ENCODE peak calls at places on chromosomes 12 and 14, in nine cellular contexts. One of them, this sample, is unnamed.

GRCh38 chr12:88142610-88142991 is 494 bp downstream of the TMTC3 start:
- DNase-seq in mucosa of descending colon: peak; percentile 57
- DNase-seq in NCI-H2171 treated with DMSO at 0.1 percent for 48 hours: peak; percentile 58
- DNase-seq in stimulated activated naive B cell treated with anti-CD40 and anti-IgM and Interleukin-4, amounts not matched to agents 10 μg/mL and 1 μg/mL and 100 μg/mL, for 72 hours: no peak
- DNase-seq in AG08395: no peak
- DNase-seq in erythroblast: no peak
- DNase-seq in NCI-H460: no peak
- DNase-seq in NCI-H1930: no peak
- DNase-seq in CMK: no peak
- DNase-seq in this sample: peak; percentile 37

GRCh38 chr12:113900711-113901110 is 65.4 kb downstream of the RBM19 start:
- DNase-seq in mucosa of descending colon: no peak
- DNase-seq in NCI-H2171 treated with DMSO at 0.1 percent for 48 hours: no peak
- DNase-seq in stimulated activated naive B cell treated with anti-CD40 and anti-IgM and Interleukin-4, amounts not matched to agents 10 μg/mL and 1 μg/mL and 100 μg/mL, for 72 hours: no peak
- DNase-seq in AG08395: no peak
- DNase-seq in erythroblast: no peak
- DNase-seq in NCI-H460: no peak
- DNase-seq in NCI-H1930: no peak
- DNase-seq in CMK: no peak
- DNase-seq in this sample: no peak

GRCh38 chr14:103528158-103528511 is 861 bp upstream of the TRMT61A start:
- DNase-seq in mucosa of descending colon: peak; percentile 75
- DNase-seq in NCI-H2171 treated with DMSO at 0.1 percent for 48 hours: peak; percentile 31
- DNase-seq in stimulated activated naive B cell treated with anti-CD40 and anti-IgM and Interleukin-4, amounts not matched to agents 10 μg/mL and 1 μg/mL and 100 μg/mL, for 72 hours: no peak
- DNase-seq in AG08395: no peak
- DNase-seq in erythroblast: no peak
- DNase-seq in NCI-H460: no peak
- DNase-seq in NCI-H1930: no peak
- DNase-seq in CMK: no peak
- DNase-seq in this sample: no peak

GRCh38 chr14:33271216-33271615 is 332.5 kb downstream of the NPAS3 start:
- DNase-seq in mucosa of descending colon: no peak
- DNase-seq in NCI-H2171 treated with DMSO at 0.1 percent for 48 hours: no peak
- DNase-seq in stimulated activated naive B cell treated with anti-CD40 and anti-IgM and Interleukin-4, amounts not matched to agents 10 μg/mL and 1 μg/mL and 100 μg/mL, for 72 hours: no peak
- DNase-seq in AG08395: no peak
- DNase-seq in erythroblast: no peak
- DNase-seq in NCI-H460: no peak
- DNase-seq in NCI-H1930: no peak
- DNase-seq in CMK: no peak
- DNase-seq in this sample: no peak

GRCh38 chr12:76802060-76802459 is 38.1 kb downstream of the ZDHHC17 start:
- DNase-seq in mucosa of descending colon: no peak
- DNase-seq in NCI-H2171 treated with DMSO at 0.1 percent for 48 hours: no peak
- DNase-seq in stimulated activated naive B cell treated with anti-CD40 and anti-IgM and Interleukin-4, amounts not matched to agents 10 μg/mL and 1 μg/mL and 100 μg/mL, for 72 hours: no peak
- DNase-seq in AG08395: no peak
- DNase-seq in erythroblast: no peak
- DNase-seq in NCI-H460: no peak
- DNase-seq in NCI-H1930: no peak
- DNase-seq in CMK: no peak
- DNase-seq in this sample: no peak

GRCh38 chr12:19248929-19249602 is 119.5 kb downstream of the PLEKHA5 start:
- DNase-seq in mucosa of descending colon: no peak
- DNase-seq in NCI-H2171 treated with DMSO at 0.1 percent for 48 hours: no peak
- DNase-seq in stimulated activated naive B cell treated with anti-CD40 and anti-IgM and Interleukin-4, amounts not matched to agents 10 μg/mL and 1 μg/mL and 100 μg/mL, for 72 hours: no peak
- DNase-seq in AG08395: peak; percentile 32
- DNase-seq in erythroblast: no peak
- DNase-seq in NCI-H460: peak; percentile 58
- DNase-seq in NCI-H1930: no peak
- DNase-seq in CMK: no peak
- DNase-seq in this sample: no peak

GRCh38 chr12:92717202-92717601 is 14.4 kb downstream of the PLEKHG7 start:
- DNase-seq in mucosa of descending colon: no peak
- DNase-seq in NCI-H2171 treated with DMSO at 0.1 percent for 48 hours: no peak
- DNase-seq in stimulated activated naive B cell treated with anti-CD40 and anti-IgM and Interleukin-4, amounts not matched to agents 10 μg/mL and 1 μg/mL and 100 μg/mL, for 72 hours: no peak
- DNase-seq in AG08395: peak; percentile 31
- DNase-seq in erythroblast: no peak
- DNase-seq in NCI-H460: no peak
- DNase-seq in NCI-H1930: no peak
- DNase-seq in CMK: no peak
- DNase-seq in this sample: no peak

GRCh38 chr14:69615471-69616407 is 4.3 kb downstream of the SUSD6 start:
- DNase-seq in mucosa of descending colon: peak; percentile 48
- DNase-seq in NCI-H2171 treated with DMSO at 0.1 percent for 48 hours: peak; percentile 90
- DNase-seq in stimulated activated naive B cell treated with anti-CD40 and anti-IgM and Interleukin-4, amounts not matched to agents 10 μg/mL and 1 μg/mL and 100 μg/mL, for 72 hours: peak; percentile 78
- DNase-seq in AG08395: peak; percentile 69
- DNase-seq in erythroblast: peak; percentile 73
- DNase-seq in NCI-H460: no peak
- DNase-seq in NCI-H1930: no peak
- DNase-seq in CMK: no peak
- DNase-seq in this sample: peak; percentile 73

GRCh38 chr14:23017091-23017490 is 7.1 kb upstream of the C14orf93 start:
- DNase-seq in mucosa of descending colon: no peak
- DNase-seq in NCI-H2171 treated with DMSO at 0.1 percent for 48 hours: no peak
- DNase-seq in stimulated activated naive B cell treated with anti-CD40 and anti-IgM and Interleukin-4, amounts not matched to agents 10 μg/mL and 1 μg/mL and 100 μg/mL, for 72 hours: no peak
- DNase-seq in AG08395: no peak
- DNase-seq in erythroblast: no peak
- DNase-seq in NCI-H460: no peak
- DNase-seq in NCI-H1930: no peak
- DNase-seq in CMK: no peak
- DNase-seq in this sample: no peak

GRCh38 chr12:110874351-110874750 is 27.6 kb downstream of the CCDC63 start:
- DNase-seq in mucosa of descending colon: no peak
- DNase-seq in NCI-H2171 treated with DMSO at 0.1 percent for 48 hours: no peak
- DNase-seq in stimulated activated naive B cell treated with anti-CD40 and anti-IgM and Interleukin-4, amounts not matched to agents 10 μg/mL and 1 μg/mL and 100 μg/mL, for 72 hours: no peak
- DNase-seq in AG08395: no peak
- DNase-seq in erythroblast: no peak
- DNase-seq in NCI-H460: no peak
- DNase-seq in NCI-H1930: no peak
- DNase-seq in CMK: no peak
- DNase-seq in this sample: no peak

GRCh38 chr14:106789318-106789717 is 1262.9 kb downstream of the TMEM121 start:
- DNase-seq in mucosa of descending colon: no peak
- DNase-seq in NCI-H2171 treated with DMSO at 0.1 percent for 48 hours: no peak
- DNase-seq in stimulated activated naive B cell treated with anti-CD40 and anti-IgM and Interleukin-4, amounts not matched to agents 10 μg/mL and 1 μg/mL and 100 μg/mL, for 72 hours: no peak
- DNase-seq in AG08395: no peak
- DNase-seq in erythroblast: no peak
- DNase-seq in NCI-H460: no peak
- DNase-seq in NCI-H1930: no peak
- DNase-seq in CMK: no peak
- DNase-seq in this sample: no peak

GRCh38 chr12:120709976-120710804 is at the start of gene UNC119B:
- DNase-seq in mucosa of descending colon: peak; percentile 82
- DNase-seq in NCI-H2171 treated with DMSO at 0.1 percent for 48 hours: peak; percentile 46
- DNase-seq in stimulated activated naive B cell treated with anti-CD40 and anti-IgM and Interleukin-4, amounts not matched to agents 10 μg/mL and 1 μg/mL and 100 μg/mL, for 72 hours: peak; percentile 39
- DNase-seq in AG08395: peak; percentile 85
- DNase-seq in erythroblast: peak; percentile 68
- DNase-seq in NCI-H460: peak; percentile 47
- DNase-seq in NCI-H1930: peak; percentile 13
- DNase-seq in CMK: no peak
- DNase-seq in this sample: peak; percentile 73

GRCh38 chr12:94650143-94651056 is at the start of gene TMCC3:
- DNase-seq in mucosa of descending colon: peak; percentile 79
- DNase-seq in NCI-H2171 treated with DMSO at 0.1 percent for 48 hours: peak; percentile 41
- DNase-seq in stimulated activated naive B cell treated with anti-CD40 and anti-IgM and Interleukin-4, amounts not matched to agents 10 μg/mL and 1 μg/mL and 100 μg/mL, for 72 hours: no peak
- DNase-seq in AG08395: peak; percentile 15
- DNase-seq in erythroblast: peak; percentile 16
- DNase-seq in NCI-H460: no peak
- DNase-seq in NCI-H1930: no peak
- DNase-seq in CMK: no peak
- DNase-seq in this sample: no peak

GRCh38 chr12:24360907-24361306 is 411.4 kb upstream of the SOX5 start:
- DNase-seq in mucosa of descending colon: no peak
- DNase-seq in NCI-H2171 treated with DMSO at 0.1 percent for 48 hours: no peak
- DNase-seq in stimulated activated naive B cell treated with anti-CD40 and anti-IgM and Interleukin-4, amounts not matched to agents 10 μg/mL and 1 μg/mL and 100 μg/mL, for 72 hours: no peak
- DNase-seq in AG08395: no peak
- DNase-seq in erythroblast: no peak
- DNase-seq in NCI-H460: no peak
- DNase-seq in NCI-H1930: no peak
- DNase-seq in CMK: no peak
- DNase-seq in this sample: no peak

GRCh38 chr14:36661506-36662257 is at the start of gene PAX9:
- DNase-seq in mucosa of descending colon: peak; percentile 93
- DNase-seq in NCI-H2171 treated with DMSO at 0.1 percent for 48 hours: peak; percentile 96
- DNase-seq in stimulated activated naive B cell treated with anti-CD40 and anti-IgM and Interleukin-4, amounts not matched to agents 10 μg/mL and 1 μg/mL and 100 μg/mL, for 72 hours: no peak
- DNase-seq in AG08395: peak; percentile 94
- DNase-seq in erythroblast: peak; percentile 91
- DNase-seq in NCI-H460: peak; percentile 93
- DNase-seq in NCI-H1930: peak; percentile 77
- DNase-seq in CMK: peak; percentile 83
- DNase-seq in this sample: peak; percentile 86

GRCh38 chr12:24078318-24078765 is 128.9 kb upstream of the SOX5 start:
- DNase-seq in mucosa of descending colon: no peak
- DNase-seq in NCI-H2171 treated with DMSO at 0.1 percent for 48 hours: peak; percentile 8
- DNase-seq in stimulated activated naive B cell treated with anti-CD40 and anti-IgM and Interleukin-4, amounts not matched to agents 10 μg/mL and 1 μg/mL and 100 μg/mL, for 72 hours: no peak
- DNase-seq in AG08395: no peak
- DNase-seq in erythroblast: no peak
- DNase-seq in NCI-H460: no peak
- DNase-seq in NCI-H1930: no peak
- DNase-seq in CMK: no peak
- DNase-seq in this sample: no peak

GRCh38 chr12:116143883-116144266 is 133.6 kb downstream of the MED13L start:
- DNase-seq in mucosa of descending colon: no peak
- DNase-seq in NCI-H2171 treated with DMSO at 0.1 percent for 48 hours: no peak
- DNase-seq in stimulated activated naive B cell treated with anti-CD40 and anti-IgM and Interleukin-4, amounts not matched to agents 10 μg/mL and 1 μg/mL and 100 μg/mL, for 72 hours: no peak
- DNase-seq in AG08395: peak; percentile 52
- DNase-seq in erythroblast: no peak
- DNase-seq in NCI-H460: no peak
- DNase-seq in NCI-H1930: no peak
- DNase-seq in CMK: no peak
- DNase-seq in this sample: no peak

GRCh38 chr12:98618952-98619351 is 25.5 kb downstream of the SLC25A3 start:
- DNase-seq in mucosa of descending colon: no peak
- DNase-seq in NCI-H2171 treated with DMSO at 0.1 percent for 48 hours: no peak
- DNase-seq in stimulated activated naive B cell treated with anti-CD40 and anti-IgM and Interleukin-4, amounts not matched to agents 10 μg/mL and 1 μg/mL and 100 μg/mL, for 72 hours: no peak
- DNase-seq in AG08395: peak; percentile 62
- DNase-seq in erythroblast: no peak
- DNase-seq in NCI-H460: no peak
- DNase-seq in NCI-H1930: no peak
- DNase-seq in CMK: no peak
- DNase-seq in this sample: no peak

GRCh38 chr12:45290218-45290609 is 74.3 kb downstream of the ANO6 start:
- DNase-seq in mucosa of descending colon: no peak
- DNase-seq in NCI-H2171 treated with DMSO at 0.1 percent for 48 hours: no peak
- DNase-seq in stimulated activated naive B cell treated with anti-CD40 and anti-IgM and Interleukin-4, amounts not matched to agents 10 μg/mL and 1 μg/mL and 100 μg/mL, for 72 hours: no peak
- DNase-seq in AG08395: peak; percentile 54
- DNase-seq in erythroblast: no peak
- DNase-seq in NCI-H460: no peak
- DNase-seq in NCI-H1930: no peak
- DNase-seq in CMK: no peak
- DNase-seq in this sample: no peak

GRCh38 chr12:92739099-92739498 is 36.3 kb downstream of the PLEKHG7 start:
- DNase-seq in mucosa of descending colon: no peak
- DNase-seq in NCI-H2171 treated with DMSO at 0.1 percent for 48 hours: peak; percentile 16
- DNase-seq in stimulated activated naive B cell treated with anti-CD40 and anti-IgM and Interleukin-4, amounts not matched to agents 10 μg/mL and 1 μg/mL and 100 μg/mL, for 72 hours: no peak
- DNase-seq in AG08395: no peak
- DNase-seq in erythroblast: no peak
- DNase-seq in NCI-H460: no peak
- DNase-seq in NCI-H1930: no peak
- DNase-seq in CMK: no peak
- DNase-seq in this sample: no peak

GRCh38 chr12:113242018-113242418 is 20.8 kb downstream of the TPCN1 start:
- DNase-seq in mucosa of descending colon: peak; percentile 60
- DNase-seq in NCI-H2171 treated with DMSO at 0.1 percent for 48 hours: no peak
- DNase-seq in stimulated activated naive B cell treated with anti-CD40 and anti-IgM and Interleukin-4, amounts not matched to agents 10 μg/mL and 1 μg/mL and 100 μg/mL, for 72 hours: no peak
- DNase-seq in AG08395: peak; percentile 73
- DNase-seq in erythroblast: no peak
- DNase-seq in NCI-H460: no peak
- DNase-seq in NCI-H1930: no peak
- DNase-seq in CMK: no peak
- DNase-seq in this sample: peak; percentile 79

GRCh38 chr12:1013618-1014489 is 22.8 kb downstream of the ERC1 start:
- DNase-seq in mucosa of descending colon: no peak
- DNase-seq in NCI-H2171 treated with DMSO at 0.1 percent for 48 hours: peak; percentile 76
- DNase-seq in stimulated activated naive B cell treated with anti-CD40 and anti-IgM and Interleukin-4, amounts not matched to agents 10 μg/mL and 1 μg/mL and 100 μg/mL, for 72 hours: no peak
- DNase-seq in AG08395: no peak
- DNase-seq in erythroblast: no peak
- DNase-seq in NCI-H460: peak; percentile 76
- DNase-seq in NCI-H1930: no peak
- DNase-seq in CMK: no peak
- DNase-seq in this sample: no peak

GRCh38 chr12:55930771-55931316 is at the start of gene DGKA:
- DNase-seq in mucosa of descending colon: peak; percentile 75
- DNase-seq in NCI-H2171 treated with DMSO at 0.1 percent for 48 hours: peak; percentile 74
- DNase-seq in stimulated activated naive B cell treated with anti-CD40 and anti-IgM and Interleukin-4, amounts not matched to agents 10 μg/mL and 1 μg/mL and 100 μg/mL, for 72 hours: peak; percentile 39
- DNase-seq in AG08395: peak; percentile 71
- DNase-seq in erythroblast: peak; percentile 79
- DNase-seq in NCI-H460: peak; percentile 52
- DNase-seq in NCI-H1930: no peak
- DNase-seq in CMK: peak; percentile 37
- DNase-seq in this sample: peak; percentile 50

GRCh38 chr14:104405566-104406226 is 173.9 kb upstream of the C14orf180 start:
- DNase-seq in mucosa of descending colon: no peak
- DNase-seq in NCI-H2171 treated with DMSO at 0.1 percent for 48 hours: no peak
- DNase-seq in stimulated activated naive B cell treated with anti-CD40 and anti-IgM and Interleukin-4, amounts not matched to agents 10 μg/mL and 1 μg/mL and 100 μg/mL, for 72 hours: no peak
- DNase-seq in AG08395: no peak
- DNase-seq in erythroblast: no peak
- DNase-seq in NCI-H460: no peak
- DNase-seq in NCI-H1930: no peak
- DNase-seq in CMK: no peak
- DNase-seq in this sample: peak; percentile 7

GRCh38 chr12:93819048-93819491 is 141.9 kb downstream of the CRADD start:
- DNase-seq in mucosa of descending colon: peak; percentile 25
- DNase-seq in NCI-H2171 treated with DMSO at 0.1 percent for 48 hours: no peak
- DNase-seq in stimulated activated naive B cell treated with anti-CD40 and anti-IgM and Interleukin-4, amounts not matched to agents 10 μg/mL and 1 μg/mL and 100 μg/mL, for 72 hours: no peak
- DNase-seq in AG08395: peak; percentile 77
- DNase-seq in erythroblast: no peak
- DNase-seq in NCI-H460: no peak
- DNase-seq in NCI-H1930: no peak
- DNase-seq in CMK: no peak
- DNase-seq in this sample: peak; percentile 44

GRCh38 chr12:64669270-64669842 is 59.1 kb downstream of the RASSF3 start:
- DNase-seq in mucosa of descending colon: peak; percentile 68
- DNase-seq in NCI-H2171 treated with DMSO at 0.1 percent for 48 hours: no peak
- DNase-seq in stimulated activated naive B cell treated with anti-CD40 and anti-IgM and Interleukin-4, amounts not matched to agents 10 μg/mL and 1 μg/mL and 100 μg/mL, for 72 hours: no peak
- DNase-seq in AG08395: no peak
- DNase-seq in erythroblast: peak; percentile 25
- DNase-seq in NCI-H460: no peak
- DNase-seq in NCI-H1930: no peak
- DNase-seq in CMK: peak; percentile 54
- DNase-seq in this sample: peak; percentile 38

GRCh38 chr12:6961278-6961694 is 9.2 kb downstream of the PHB2 start:
- DNase-seq in mucosa of descending colon: peak; percentile 84
- DNase-seq in NCI-H2171 treated with DMSO at 0.1 percent for 48 hours: peak; percentile 98
- DNase-seq in stimulated activated naive B cell treated with anti-CD40 and anti-IgM and Interleukin-4, amounts not matched to agents 10 μg/mL and 1 μg/mL and 100 μg/mL, for 72 hours: peak; percentile 89
- DNase-seq in AG08395: peak; percentile 68
- DNase-seq in erythroblast: peak; percentile 86
- DNase-seq in NCI-H460: peak; percentile 45
- DNase-seq in NCI-H1930: no peak
- DNase-seq in CMK: no peak
- DNase-seq in this sample: peak; percentile 75